ENCODE peak calls at places on chromosomes 5 and 9, in five cellular contexts. S, A, J, F and R are unnamed samples.
A peak's percentile ranks its signal among the peaks of the same experiment; 100 is the strongest.

GRCh38 chr5:144202072-144202471 is 31.4 kb downstream of the KCTD16 start:
- DNase-seq in J (no peak), S (peak; percentile 67), A (no peak), F (no peak), R (no peak)

GRCh38 chr5:66888613-66889012 is 292.4 kb downstream of the MAST4 start:
- DNase-seq in J (no peak), S (no peak), F (no peak), A (no peak), R (no peak)

GRCh38 chr5:181217111-181217804 is 5.8 kb upstream of the TRIM41 start:
- DNase-seq in S (peak; percentile 86), J (peak; percentile 77), F (peak; percentile 48), A (peak; percentile 69), R (peak; percentile 66)

GRCh38 chr5:1118231-1118698 is 6.4 kb upstream of the SLC12A7 start:
- DNase-seq in F (peak; percentile 49), A (peak; percentile 80), J (no peak), S (no peak), R (no peak)

GRCh38 chr9:134326754-134327526 is 685 bp downstream of the RXRA start:
- DNase-seq in S (peak; percentile 78), F (peak; percentile 8), A (peak; percentile 67), J (peak; percentile 63), R (peak; percentile 23)

GRCh38 chr5:88688242-88688959 is 194.6 kb downstream of the MEF2C start:
- DNase-seq in A (no peak), S (no peak), F (no peak), J (no peak), R (no peak)

GRCh38 chr9:134698587-134699342 is 57.2 kb downstream of the COL5A1 start:
- DNase-seq in F (peak; percentile 52), A (peak; percentile 76), J (peak; percentile 90), S (peak; percentile 50), R (peak; percentile 26)

GRCh38 chr5:58117491-58117890 is 342.4 kb downstream of the PLK2 start:
- DNase-seq in J (no peak), S (no peak), F (no peak), A (no peak), R (no peak)

GRCh38 chr5:124847907-124848306 is 101.5 kb upstream of the ZNF608 start:
- DNase-seq in J (no peak), F (no peak), A (no peak), S (no peak), R (no peak)

GRCh38 chr9:95801797-95802196 is 73.7 kb upstream of the ERCC6L2 start:
- DNase-seq in J (no peak), F (peak; percentile 30), S (no peak), A (no peak), R (no peak)

GRCh38 chr5:169142264-169142970 is 158.5 kb downstream of the SLIT3 start:
- DNase-seq in A (no peak), J (no peak), S (no peak), F (no peak), R (no peak)

GRCh38 chr9:79184821-79185220 is 386.9 kb upstream of the TLE4 start:
- DNase-seq in S (peak; percentile 39), F (no peak), J (no peak), A (no peak), R (no peak)

GRCh38 chr5:170069512-170069911 is 36.2 kb upstream of the FOXI1 start:
- DNase-seq in A (no peak), F (no peak), J (no peak), S (no peak), R (no peak)

GRCh38 chr5:159741829-159742228 is 174.5 kb upstream of the ADRA1B start:
- DNase-seq in F (no peak), J (peak; percentile 24), S (no peak), A (no peak), R (no peak)

GRCh38 chr5:458547-459353 is 15.8 kb downstream of the EXOC3 start:
- DNase-seq in S (peak; percentile 92), J (no peak), F (peak; percentile 90), A (peak; percentile 51), R (no peak)

GRCh38 chr9:89614319-89614892 is 9.6 kb downstream of the GADD45G start:
- DNase-seq in A (peak; percentile 42), J (no peak), S (no peak), F (no peak), R (no peak)

GRCh38 chr9:121317737-121318630 is 50.0 kb downstream of the GSN start:
- DNase-seq in J (no peak), F (no peak), S (peak; percentile 20), A (no peak), R (no peak)
- H3K27ac ChIP-seq in J (no peak overlapping the region), F (no peak overlapping the region), S (peak overlapping the region; percentile 18), A (no peak overlapping the region), R (no peak overlapping the region)

DNA sequence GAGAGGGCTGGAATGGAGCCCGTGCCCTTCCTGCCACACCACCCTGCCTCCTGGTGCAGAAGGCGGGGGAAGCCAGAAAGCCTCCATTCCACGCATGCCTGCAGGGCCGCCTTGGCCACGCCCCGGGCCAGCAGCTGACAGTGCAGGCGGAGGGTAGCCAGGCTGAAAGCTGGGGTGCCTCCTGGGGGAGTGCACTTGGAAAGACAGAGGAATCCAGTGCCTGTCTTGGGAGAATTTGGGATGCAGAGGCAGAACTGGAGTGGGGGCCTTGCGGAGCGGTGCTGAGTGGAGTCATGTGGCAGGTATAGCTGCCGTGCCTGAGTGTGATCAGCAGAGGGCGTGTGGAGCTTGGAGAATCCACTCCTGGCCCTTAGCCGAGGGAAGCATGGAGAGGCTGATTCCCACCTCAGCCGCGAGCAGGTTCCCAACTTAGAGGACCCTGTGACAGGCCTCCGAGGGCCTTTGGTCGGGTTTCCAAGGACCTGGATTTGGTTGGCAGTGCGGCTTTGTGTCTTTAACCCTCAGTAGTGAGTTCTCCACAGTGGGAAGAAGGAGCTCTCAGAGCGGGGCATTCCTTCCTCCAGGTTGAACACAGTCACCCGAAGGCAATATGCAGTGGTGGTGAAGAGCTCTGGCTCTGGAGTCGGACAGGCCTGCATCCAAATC is 9.1 kb upstream of the URM1 start:
- DNase-seq in S (peak; percentile 93), A (peak; percentile 93), J (peak; percentile 93), F (peak; percentile 79), R (peak; percentile 60)
- H2AFZ ChIP-seq in S (peak overlapping the region; percentile 66), A (peak overlapping the region; percentile 60), J (no peak overlapping the region), F (peak overlapping the region; percentile 95), R (peak overlapping the region; percentile 78)

GRCh38 chr9:75188756-75189155 is 100.4 kb downstream of the OSTF1 start:
- DNase-seq in S (peak; percentile 29), J (no peak), A (no peak), F (no peak), R (no peak)
- TF ChIP-seq EZH2phosphoT487 in S (no peak), J (no peak), A (no peak), F (no peak), R (no peak)

GRCh38 chr9:87765521-87765920 is 39.6 kb downstream of the CTSL start:
- DNase-seq in J (no peak), S (no peak), A (no peak), F (no peak), R (no peak)

GRCh38 chr9:87763286-87763685 is 37.4 kb downstream of the CTSL start:
- DNase-seq in S (no peak), J (no peak), F (no peak), A (no peak), R (no peak)

GRCh38 chr9:87770616-87771015 is 44.7 kb downstream of the CTSL start:
- DNase-seq in F (no peak), J (peak; percentile 25), A (no peak), S (no peak), R (no peak)

GRCh38 chr9:87771251-87772006 is 45.5 kb downstream of the CTSL start:
- DNase-seq in F (no peak), S (no peak), J (peak; percentile 90), A (peak; percentile 9), R (no peak)

DNA sequence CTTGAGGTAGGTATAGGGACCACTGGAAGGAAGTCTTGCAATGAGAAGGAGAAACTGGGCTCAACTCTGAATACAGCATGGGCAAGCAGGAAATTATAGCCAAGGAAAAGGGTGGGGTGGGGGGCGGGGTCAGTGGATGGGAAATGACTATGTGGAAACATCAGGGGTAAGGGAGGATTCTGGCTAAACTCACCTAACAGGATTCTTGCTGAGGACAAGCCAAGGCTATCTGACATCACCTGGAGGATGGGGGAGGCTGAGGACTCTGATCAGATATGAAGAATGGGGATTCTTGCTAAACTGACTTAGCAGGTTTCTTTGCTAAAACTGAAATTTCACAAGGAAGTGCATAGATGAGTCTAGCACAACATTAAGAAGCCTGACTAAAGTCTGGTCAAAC is 40.8 kb downstream of the CTSL start:
- DNase-seq in A (peak; percentile 69), F (peak; percentile 92), J (peak; percentile 53), S (no peak), R (no peak)
- H3K27ac ChIP-seq in A (peak overlapping the region; percentile 53), F (peak overlapping the region; percentile 69), J (no peak overlapping the region), S (no peak overlapping the region), R (no peak overlapping the region)

GRCh38 chr9:69175488-69175872 is 1.4 kb downstream of the TJP2 start:
- DNase-seq in S (peak; percentile 82), J (no peak), F (no peak), A (no peak), R (no peak)

GRCh38 chr9:69173497-69173890 is 583 bp upstream of the TJP2 start:
- DNase-seq in J (peak; percentile 86), A (no peak), F (no peak), S (no peak), R (no peak)

GRCh38 chr9:69172895-69173294 is 1.2 kb upstream of the TJP2 start:
- DNase-seq in J (no peak), F (no peak), S (no peak), A (no peak), R (no peak)

GRCh38 chr9:69174645-69175487 is 789 bp downstream of the TJP2 start:
- DNase-seq in S (peak; percentile 99), J (peak; percentile 78), A (peak; percentile 76), F (peak; percentile 91), R (peak; percentile 65)

DNA sequence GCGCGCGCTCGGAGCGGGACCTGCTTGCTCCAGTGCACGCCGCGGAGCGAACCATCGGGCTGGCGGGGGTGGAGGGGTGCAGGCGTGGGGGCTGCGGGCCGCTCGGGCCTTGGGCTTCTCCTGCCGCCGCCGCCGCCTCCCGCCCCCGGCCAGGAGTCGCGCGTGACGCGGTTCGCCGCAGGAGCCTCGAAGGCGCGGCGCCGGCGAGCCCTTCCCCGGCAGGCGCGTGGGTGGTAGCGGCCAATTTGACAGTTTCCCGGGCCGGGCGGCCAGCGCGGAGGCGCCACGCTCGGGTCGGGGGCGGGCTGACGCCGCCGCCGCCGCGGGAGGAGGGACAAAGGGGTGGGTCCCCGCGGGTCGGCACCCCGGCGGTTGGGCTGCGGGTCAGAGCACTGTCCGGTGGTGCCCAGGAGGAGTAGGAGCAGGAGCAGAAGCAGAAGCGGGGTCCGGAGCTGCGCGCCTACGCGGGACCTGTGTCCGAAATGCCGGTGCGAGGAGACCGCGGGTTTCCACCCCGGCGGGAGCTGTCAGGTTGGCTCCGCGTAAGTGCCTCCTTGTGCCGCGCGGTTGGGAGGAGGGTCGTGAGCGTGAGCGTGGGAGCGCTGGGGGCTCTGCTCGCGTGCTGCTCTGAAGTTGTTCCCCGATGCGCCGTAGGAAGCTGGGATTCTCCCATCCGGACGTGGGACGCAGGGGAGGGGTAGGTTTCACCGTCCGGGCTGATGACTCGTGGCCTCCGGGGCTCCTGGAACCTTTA is at the start of gene TJP2:
- DNase-seq in S (peak; percentile 83), A (peak; percentile 72), J (peak; percentile 74), F (no peak), R (peak; percentile 76)
- H2AFZ ChIP-seq in S (peak within 1 kb of the TSS; percentile 79), A (peak within 1 kb of the TSS; percentile 34), J (no peak within 1 kb of the TSS), F (no peak within 1 kb of the TSS), R (peak within 1 kb of the TSS; percentile 87)

DNA sequence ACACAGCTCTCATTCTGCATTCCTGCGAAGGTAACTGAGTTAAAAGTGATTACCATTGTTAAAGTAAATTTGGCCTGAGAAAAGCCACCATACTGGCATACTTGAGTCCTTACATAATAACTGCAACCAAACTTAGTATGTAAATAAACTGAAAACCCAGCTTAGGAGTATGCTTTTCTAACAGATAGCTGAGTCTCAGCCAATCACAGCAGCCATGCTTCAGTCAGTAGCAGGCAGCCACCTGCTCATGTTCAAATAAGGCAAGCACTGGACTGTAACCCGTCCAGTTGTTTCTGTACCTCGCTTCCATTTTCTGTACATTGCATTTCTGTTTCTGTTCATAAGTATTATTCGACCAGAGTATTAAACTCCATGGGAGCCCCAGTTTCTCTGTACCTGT is 58.6 kb downstream of the GCNT4 start:
- DNase-seq in S (no peak), J (no peak), A (no peak), F (no peak), R (no peak)
- TF ChIP-seq EZH2phosphoT487 in S (no peak), J (no peak), A (no peak), F (no peak), R (no peak)